ENCODE peak calls at places on chromosomes 16 and 17, in ten cellular contexts. One of them, this sample, is unnamed.

GRCh38 chr16:81337097-81337496 is 22.3 kb downstream of the GAN start:
- DNase-seq in HL-60: no peak
- DNase-seq in transverse colon: no peak
- DNase-seq in stomach: no peak
- DNase-seq in breast epithelium: no peak
- DNase-seq in HCT116: no peak
- DNase-seq in SK-N-SH: no peak
- DNase-seq in upper lobe of left lung: no peak
- DNase-seq in GM23338: no peak
- DNase-seq in sigmoid colon: no peak
- DNase-seq in this sample: no peak

GRCh38 chr17:2398655-2399571 is 1.9 kb downstream of the MNT start:
- DNase-seq in sigmoid colon: peak; percentile 86
- DNase-seq in transverse colon: peak; percentile 61
- DNase-seq in GM23338: peak; percentile 84
- DNase-seq in stomach: peak; percentile 47
- DNase-seq in breast epithelium: no peak
- DNase-seq in HCT116: no peak
- DNase-seq in upper lobe of left lung: peak; percentile 93
- DNase-seq in HL-60: peak; percentile 40
- DNase-seq in SK-N-SH: peak; percentile 59
- DNase-seq in this sample: no peak

GRCh38 chr17:57940653-57941329 is 14.4 kb downstream of the CUEDC1 start:
- DNase-seq in HCT116: no peak
- DNase-seq in GM23338: no peak
- DNase-seq in sigmoid colon: peak; percentile 92
- DNase-seq in breast epithelium: no peak
- DNase-seq in SK-N-SH: no peak
- DNase-seq in transverse colon: no peak
- DNase-seq in HL-60: no peak
- DNase-seq in upper lobe of left lung: no peak
- DNase-seq in stomach: no peak
- DNase-seq in this sample: no peak

GRCh38 chr16:72508196-72508595 is 336.2 kb upstream of the PMFBP1 start:
- DNase-seq in HL-60: no peak
- DNase-seq in sigmoid colon: no peak
- DNase-seq in transverse colon: no peak
- DNase-seq in GM23338: no peak
- DNase-seq in HCT116: no peak
- DNase-seq in stomach: no peak
- DNase-seq in breast epithelium: no peak
- DNase-seq in upper lobe of left lung: no peak
- DNase-seq in SK-N-SH: no peak
- DNase-seq in this sample: no peak

GRCh38 chr16:77327717-77328116 is 107.1 kb downstream of the ADAMTS18 start:
- DNase-seq in upper lobe of left lung: no peak
- DNase-seq in breast epithelium: no peak
- DNase-seq in GM23338: no peak
- DNase-seq in HL-60: no peak
- DNase-seq in sigmoid colon: no peak
- DNase-seq in stomach: no peak
- DNase-seq in SK-N-SH: no peak
- DNase-seq in HCT116: no peak
- DNase-seq in transverse colon: no peak
- DNase-seq in this sample: no peak

GRCh38 chr16:17395849-17396480 is 74.8 kb downstream of the XYLT1 start:
- DNase-seq in breast epithelium: no peak
- DNase-seq in HCT116: no peak
- DNase-seq in SK-N-SH: no peak
- DNase-seq in transverse colon: peak; percentile 48
- DNase-seq in sigmoid colon: peak; percentile 88
- DNase-seq in stomach: peak; percentile 49
- DNase-seq in HL-60: no peak
- DNase-seq in upper lobe of left lung: no peak
- DNase-seq in GM23338: no peak
- DNase-seq in this sample: no peak

GRCh38 chr17:21549107-21549687 is 143.1 kb upstream of the KCNJ18 start:
- DNase-seq in sigmoid colon: no peak
- DNase-seq in breast epithelium: no peak
- DNase-seq in upper lobe of left lung: no peak
- DNase-seq in stomach: no peak
- DNase-seq in transverse colon: no peak
- DNase-seq in HL-60: no peak
- DNase-seq in HCT116: no peak
- DNase-seq in GM23338: no peak
- DNase-seq in SK-N-SH: no peak
- DNase-seq in this sample: no peak

GRCh38 chr17:69501591-69502468 is 87.3 kb downstream of the MAP2K6 start:
- DNase-seq in HCT116: no peak
- DNase-seq in sigmoid colon: no peak
- DNase-seq in HL-60: peak; percentile 47
- DNase-seq in SK-N-SH: no peak
- DNase-seq in stomach: peak; percentile 49
- DNase-seq in breast epithelium: no peak
- DNase-seq in GM23338: peak; percentile 63
- DNase-seq in transverse colon: peak; percentile 47
- DNase-seq in upper lobe of left lung: no peak
- DNase-seq in this sample: no peak

GRCh38 chr16:65312071-65312470 is 190.2 kb upstream of the CDH11 start:
- DNase-seq in SK-N-SH: no peak
- DNase-seq in HL-60: no peak
- DNase-seq in transverse colon: no peak
- DNase-seq in stomach: no peak
- DNase-seq in upper lobe of left lung: no peak
- DNase-seq in breast epithelium: no peak
- DNase-seq in GM23338: no peak
- DNase-seq in HCT116: no peak
- DNase-seq in sigmoid colon: no peak
- DNase-seq in this sample: no peak

GRCh38 chr16:77531741-77532140 is 96.9 kb upstream of the ADAMTS18 start:
- DNase-seq in HCT116: no peak
- DNase-seq in SK-N-SH: no peak
- DNase-seq in HL-60: no peak
- DNase-seq in sigmoid colon: no peak
- DNase-seq in transverse colon: no peak
- DNase-seq in stomach: no peak
- DNase-seq in GM23338: no peak
- DNase-seq in upper lobe of left lung: no peak
- DNase-seq in breast epithelium: no peak
- DNase-seq in this sample: peak; percentile 36

GRCh38 chr16:84741351-84741791 is 41.6 kb downstream of the USP10 start:
- DNase-seq in breast epithelium: no peak
- DNase-seq in upper lobe of left lung: no peak
- DNase-seq in sigmoid colon: no peak
- DNase-seq in HL-60: peak; percentile 32
- DNase-seq in stomach: no peak
- DNase-seq in SK-N-SH: no peak
- DNase-seq in GM23338: no peak
- DNase-seq in transverse colon: no peak
- DNase-seq in HCT116: no peak
- DNase-seq in this sample: no peak

GRCh38 chr17:54013117-54013516 is 190.4 kb downstream of the KIF2B start:
- DNase-seq in breast epithelium: no peak
- DNase-seq in stomach: no peak
- DNase-seq in SK-N-SH: no peak
- DNase-seq in upper lobe of left lung: no peak
- DNase-seq in HL-60: no peak
- DNase-seq in sigmoid colon: no peak
- DNase-seq in HCT116: no peak
- DNase-seq in GM23338: peak; percentile 48
- DNase-seq in transverse colon: no peak
- DNase-seq in this sample: no peak

GRCh38 chr17:75109047-75109406 is 742 bp upstream of the ARMC7 start:
- DNase-seq in sigmoid colon: no peak
- DNase-seq in GM23338: peak; percentile 67
- DNase-seq in HL-60: no peak
- DNase-seq in HCT116: no peak
- DNase-seq in stomach: no peak
- DNase-seq in transverse colon: no peak
- DNase-seq in upper lobe of left lung: no peak
- DNase-seq in breast epithelium: no peak
- DNase-seq in SK-N-SH: peak; percentile 67
- DNase-seq in this sample: no peak

GRCh38 chr16:82016268-82016667 is 5.0 kb upstream of the SDR42E1 start:
- DNase-seq in SK-N-SH: peak; percentile 34
- DNase-seq in upper lobe of left lung: no peak
- DNase-seq in HL-60: no peak
- DNase-seq in transverse colon: no peak
- DNase-seq in HCT116: peak; percentile 52
- DNase-seq in GM23338: peak; percentile 70
- DNase-seq in breast epithelium: no peak
- DNase-seq in sigmoid colon: no peak
- DNase-seq in stomach: no peak
- DNase-seq in this sample: no peak

GRCh38 chr17:82664276-82664575 is 16.0 kb upstream of the WDR45B start:
- DNase-seq in upper lobe of left lung: no peak
- DNase-seq in HL-60: no peak
- DNase-seq in HCT116: no peak
- DNase-seq in SK-N-SH: no peak
- DNase-seq in breast epithelium: no peak
- DNase-seq in stomach: no peak
- DNase-seq in sigmoid colon: no peak
- DNase-seq in GM23338: no peak
- DNase-seq in transverse colon: no peak
- DNase-seq in this sample: no peak
- TF ChIP-seq CTCF in upper lobe of left lung: no peak
- TF ChIP-seq CTCF in HL-60: no peak
- TF ChIP-seq CTCF in HCT116: no peak
- TF ChIP-seq CTCF in SK-N-SH: no peak
- TF ChIP-seq CTCF in breast epithelium: no peak
- TF ChIP-seq CTCF in stomach: no peak
- TF ChIP-seq CTCF in sigmoid colon: no peak
- TF ChIP-seq CTCF in GM23338: no peak
- TF ChIP-seq CTCF in transverse colon: no peak
- TF ChIP-seq CTCF in this sample: no peak

GRCh38 chr17:4986951-4987766 is at the start of gene CAMTA2:
- DNase-seq in SK-N-SH: peak; percentile 94
- DNase-seq in HL-60: peak; percentile 73
- DNase-seq in sigmoid colon: peak; percentile 95
- DNase-seq in HCT116: peak; percentile 52
- DNase-seq in stomach: peak; percentile 91
- DNase-seq in transverse colon: peak; percentile 93
- DNase-seq in GM23338: peak; percentile 91
- DNase-seq in upper lobe of left lung: peak; percentile 97
- DNase-seq in breast epithelium: peak; percentile 85
- DNase-seq in this sample: no peak
- TF ChIP-seq POLR2AphosphoS5 in SK-N-SH: peak; percentile 71
- TF ChIP-seq POLR2AphosphoS5 in HL-60: no peak
- TF ChIP-seq POLR2AphosphoS5 in sigmoid colon: peak; percentile 81
- TF ChIP-seq POLR2AphosphoS5 in HCT116: no peak
- TF ChIP-seq POLR2AphosphoS5 in stomach: peak; percentile 9
- TF ChIP-seq POLR2AphosphoS5 in transverse colon: peak; percentile 83
- TF ChIP-seq POLR2AphosphoS5 in GM23338: peak; percentile 69
- TF ChIP-seq POLR2AphosphoS5 in upper lobe of left lung: peak; percentile 91
- TF ChIP-seq POLR2AphosphoS5 in breast epithelium: peak; percentile 75
- TF ChIP-seq POLR2AphosphoS5 in this sample: peak; percentile 48

GRCh38 chr17:9577402-9577709 is 914 bp downstream of the CFAP52 start:
- DNase-seq in upper lobe of left lung: no peak
- DNase-seq in HL-60: no peak
- DNase-seq in stomach: no peak
- DNase-seq in transverse colon: no peak
- DNase-seq in sigmoid colon: no peak
- DNase-seq in breast epithelium: no peak
- DNase-seq in GM23338: no peak
- DNase-seq in HCT116: no peak
- DNase-seq in SK-N-SH: no peak
- DNase-seq in this sample: no peak
- TF ChIP-seq CTCF in upper lobe of left lung: no peak
- TF ChIP-seq CTCF in HL-60: no peak
- TF ChIP-seq CTCF in stomach: no peak
- TF ChIP-seq CTCF in transverse colon: no peak
- TF ChIP-seq CTCF in sigmoid colon: no peak
- TF ChIP-seq CTCF in breast epithelium: no peak
- TF ChIP-seq CTCF in GM23338: no peak
- TF ChIP-seq CTCF in HCT116: no peak
- TF ChIP-seq CTCF in SK-N-SH: no peak
- TF ChIP-seq CTCF in this sample: peak; percentile 21

GRCh38 chr16:19415918-19416317 is 1.8 kb upstream of the TMC5 start:
- DNase-seq in stomach: no peak
- DNase-seq in upper lobe of left lung: no peak
- DNase-seq in breast epithelium: no peak
- DNase-seq in sigmoid colon: no peak
- DNase-seq in HCT116: no peak
- DNase-seq in HL-60: no peak
- DNase-seq in SK-N-SH: no peak
- DNase-seq in transverse colon: no peak
- DNase-seq in GM23338: no peak
- DNase-seq in this sample: no peak

GRCh38 chr16:19411298-19411697 is 6.4 kb upstream of the TMC5 start:
- DNase-seq in stomach: no peak
- DNase-seq in HCT116: no peak
- DNase-seq in GM23338: no peak
- DNase-seq in sigmoid colon: no peak
- DNase-seq in transverse colon: no peak
- DNase-seq in SK-N-SH: no peak
- DNase-seq in upper lobe of left lung: no peak
- DNase-seq in HL-60: no peak
- DNase-seq in breast epithelium: no peak
- DNase-seq in this sample: no peak

GRCh38 chr16:19415461-19415860 is 2.2 kb upstream of the TMC5 start:
- DNase-seq in HL-60: no peak
- DNase-seq in transverse colon: peak; percentile 60
- DNase-seq in HCT116: no peak
- DNase-seq in GM23338: no peak
- DNase-seq in SK-N-SH: no peak
- DNase-seq in breast epithelium: no peak
- DNase-seq in stomach: peak; percentile 73
- DNase-seq in upper lobe of left lung: no peak
- DNase-seq in sigmoid colon: no peak
- DNase-seq in this sample: no peak

GRCh38 chr16:19406891-19407491 is 10.7 kb upstream of the TMC5 start:
- DNase-seq in HL-60: no peak
- DNase-seq in breast epithelium: no peak
- DNase-seq in GM23338: no peak
- DNase-seq in upper lobe of left lung: no peak
- DNase-seq in sigmoid colon: no peak
- DNase-seq in HCT116: no peak
- DNase-seq in stomach: no peak
- DNase-seq in SK-N-SH: no peak
- DNase-seq in transverse colon: no peak
- DNase-seq in this sample: no peak

DNA sequence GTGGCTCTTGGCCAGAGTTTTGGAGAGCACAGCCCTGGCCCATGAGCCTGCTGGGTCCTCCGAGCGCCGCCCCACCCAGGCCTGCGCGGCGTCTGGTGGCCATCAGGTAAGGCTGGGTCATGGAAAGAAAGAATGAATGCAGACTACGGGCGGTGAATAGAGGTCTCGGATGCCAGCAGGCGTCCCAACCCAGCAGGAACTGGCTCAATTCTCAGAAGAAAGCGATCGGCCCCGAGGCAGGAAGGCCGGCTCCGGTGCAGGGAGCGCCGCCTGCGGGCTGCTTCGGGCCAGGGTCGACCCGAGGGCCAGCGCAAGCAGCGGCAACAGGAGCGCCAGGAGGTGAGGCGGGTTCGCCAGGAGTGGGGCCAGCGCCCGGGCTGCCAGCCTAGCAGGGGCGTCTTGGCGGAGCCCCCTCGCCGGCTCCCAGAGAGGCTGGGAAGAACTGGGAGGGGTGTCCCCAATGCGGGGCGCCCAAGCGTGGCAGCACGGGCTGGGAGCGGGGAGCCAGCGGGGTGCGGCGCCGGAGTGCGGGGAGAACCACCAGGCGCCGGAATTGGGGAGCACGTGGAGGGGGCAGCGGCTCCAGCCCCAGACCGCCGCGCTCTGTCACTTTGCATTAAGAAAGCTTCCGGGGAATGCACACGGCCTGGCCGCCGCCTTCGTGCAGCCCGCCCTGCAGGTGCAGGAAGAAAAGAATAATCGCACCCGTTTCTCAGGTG is 7.1 kb upstream of the TMC5 start:
- DNase-seq in sigmoid colon: no peak
- DNase-seq in transverse colon: peak; percentile 77
- DNase-seq in HCT116: no peak
- DNase-seq in upper lobe of left lung: peak; percentile 92
- DNase-seq in GM23338: peak; percentile 88
- DNase-seq in SK-N-SH: peak; percentile 76
- DNase-seq in stomach: peak; percentile 75
- DNase-seq in HL-60: no peak
- DNase-seq in breast epithelium: peak; percentile 55
- DNase-seq in this sample: no peak
- TF ChIP-seq POLR2AphosphoS5 in sigmoid colon: no peak
- TF ChIP-seq POLR2AphosphoS5 in transverse colon: peak; percentile 29
- TF ChIP-seq POLR2AphosphoS5 in HCT116: peak; percentile 71
- TF ChIP-seq POLR2AphosphoS5 in upper lobe of left lung: no peak
- TF ChIP-seq POLR2AphosphoS5 in GM23338: no peak
- TF ChIP-seq POLR2AphosphoS5 in SK-N-SH: no peak
- TF ChIP-seq POLR2AphosphoS5 in stomach: no peak
- TF ChIP-seq POLR2AphosphoS5 in HL-60: no peak
- TF ChIP-seq POLR2AphosphoS5 in breast epithelium: no peak
- TF ChIP-seq POLR2AphosphoS5 in this sample: no peak

This sample was measured in Panc1.